ENCODE peak calls at places on chromosomes 3 and 15, in eight cellular contexts. Q, U, E, L, J, W, K and H are unnamed samples.

GRCh38 chr15:35838422-35839150 is 292.6 kb upstream of the DPH6 start:
- DNase-seq in Q (no peak), U (no peak), E (no peak), L (no peak), J (no peak), W (no peak), K (no peak), H (no peak)

GRCh38 chr3:135240426-135240825 is 445.4 kb downstream of the EPHB1 start:
- DNase-seq in Q (peak; percentile 41), U (no peak), E (no peak), L (no peak), J (no peak), W (no peak), K (peak; percentile 57), H (peak; percentile 63)

GRCh38 chr3:196739671-196740475 is at the start of gene PAK2:
- DNase-seq in Q (peak; percentile 94), U (peak; percentile 96), E (peak; percentile 82), L (peak; percentile 77), J (peak; percentile 98), W (peak; percentile 88), K (peak; percentile 93), H (peak; percentile 94)

GRCh38 chr15:86115138-86115801 is 35.6 kb downstream of the AGBL1 start:
- DNase-seq in Q (peak; percentile 1), U (no peak), E (no peak), L (no peak), J (no peak), W (no peak), K (no peak), H (peak; percentile 6)

GRCh38 chr3:110528305-110529121 is 543.1 kb upstream of the NECTIN3 start:
- DNase-seq in Q (no peak), U (no peak), E (no peak), L (no peak), J (no peak), W (no peak), K (no peak), H (no peak)

GRCh38 chr3:110419096-110419495 is 652.5 kb upstream of the NECTIN3 start:
- DNase-seq in Q (no peak), U (no peak), E (no peak), L (no peak), J (no peak), W (no peak), K (peak; percentile 23), H (no peak)

GRCh38 chr3:53240989-53241972 is 14.5 kb downstream of the TKT start:
- DNase-seq in Q (no peak), U (no peak), E (no peak), L (no peak), J (no peak), W (no peak), K (no peak), H (no peak)

GRCh38 chr3:12139111-12139511 is 19.6 kb downstream of the TIMP4 start:
- DNase-seq in Q (no peak), U (no peak), E (no peak), L (no peak), J (peak; percentile 71), W (no peak), K (peak; percentile 43), H (peak; percentile 53)

GRCh38 chr3:177561769-177562360 is 364.6 kb upstream of the TBL1XR1 start:
- DNase-seq in Q (no peak), U (no peak), E (no peak), L (no peak), J (no peak), W (no peak), K (no peak), H (no peak)

GRCh38 chr15:73051811-73052678 is at the start of gene NEO1:
- DNase-seq in Q (peak; percentile 90), U (peak; percentile 90), E (peak; percentile 59), L (peak; percentile 55), J (peak; percentile 96), W (peak; percentile 41), K (peak; percentile 91), H (peak; percentile 97)

GRCh38 chr3:137081711-137082110 is 123.9 kb downstream of the IL20RB start:
- DNase-seq in Q (no peak), U (no peak), E (no peak), L (no peak), J (no peak), W (no peak), K (no peak), H (no peak)

GRCh38 chr3:126304704-126305103 is 52.5 kb downstream of the KLF15 start:
- DNase-seq in Q (no peak), U (no peak), E (no peak), L (no peak), J (peak; percentile 1), W (no peak), K (no peak), H (no peak)

GRCh38 chr3:68809596-68809995 is 122.8 kb downstream of the TAFA4 start:
- DNase-seq in Q (no peak), U (no peak), E (no peak), L (no peak), J (no peak), W (no peak), K (no peak), H (no peak)

GRCh38 chr3:105823149-105823866 is 45.5 kb downstream of the CBLB start:
- DNase-seq in Q (no peak), U (no peak), E (no peak), L (no peak), J (peak; percentile 67), W (peak; percentile 27), K (no peak), H (no peak)

GRCh38 chr3:142180761-142181362 is 31.5 kb upstream of the TFDP2 start:
- DNase-seq in Q (peak; percentile 40), U (no peak), E (no peak), L (no peak), J (peak; percentile 58), W (peak; percentile 5), K (peak; percentile 43), H (peak; percentile 57)

GRCh38 chr15:85840079-85840801 is 45.5 kb upstream of the KLHL25 start:
- DNase-seq in Q (peak; percentile 50), U (peak; percentile 91), E (peak; percentile 67), L (peak; percentile 80), J (peak; percentile 93), W (peak; percentile 72), K (peak; percentile 95), H (peak; percentile 95)

GRCh38 chr3:140717915-140718314 is 40.1 kb downstream of the TRIM42 start:
- DNase-seq in Q (no peak), U (no peak), E (no peak), L (no peak), J (no peak), W (no peak), K (no peak), H (no peak)

GRCh38 chr3:100044369-100044768 is 69.9 kb downstream of the FILIP1L start:
- DNase-seq in Q (peak; percentile 80), U (no peak), E (no peak), L (no peak), J (no peak), W (no peak), K (no peak), H (no peak)

GRCh38 chr3:159418571-159419526 is 569.8 kb upstream of the IL12A start:
- DNase-seq in Q (no peak), U (no peak), E (no peak), L (no peak), J (peak; percentile 50), W (peak; percentile 16), K (no peak), H (no peak)

GRCh38 chr3:109440353-109440752 is 103.0 kb upstream of the DPPA4 start:
- DNase-seq in Q (no peak), U (no peak), E (no peak), L (no peak), J (no peak), W (no peak), K (no peak), H (no peak)

GRCh38 chr3:160395297-160395696 is 3.7 kb downstream of the IFT80 start:
- DNase-seq in Q (no peak), U (no peak), E (no peak), L (no peak), J (peak; percentile 69), W (no peak), K (peak; percentile 11), H (no peak)

GRCh38 chr3:173403376-173403775 is 5.8 kb downstream of the NLGN1 start:
- DNase-seq in Q (peak; percentile 73), U (no peak), E (no peak), L (no peak), J (no peak), W (no peak), K (no peak), H (no peak)

GRCh38 chr15:100256985-100257650 is 84.7 kb downstream of the ADAMTS17 start:
- DNase-seq in Q (no peak), U (no peak), E (no peak), L (no peak), J (no peak), W (no peak), K (no peak), H (no peak)

GRCh38 chr3:35648347-35648746 is 9.0 kb downstream of the ARPP21 start:
- DNase-seq in Q (no peak), U (no peak), E (no peak), L (no peak), J (no peak), W (no peak), K (no peak), H (no peak)

GRCh38 chr15:40454904-40455391 is 14.2 kb downstream of the BAHD1 start:
- DNase-seq in Q (no peak), U (no peak), E (no peak), L (no peak), J (peak; percentile 76), W (peak; percentile 70), K (no peak), H (no peak)

GRCh38 chr3:50260942-50261441 is 8.0 kb upstream of the SEMA3B start:
- DNase-seq in Q (no peak), U (no peak), E (no peak), L (no peak), J (no peak), W (no peak), K (no peak), H (no peak)

GRCh38 chr3:100401674-100402036 is 316 bp downstream of the LNP1 start:
- DNase-seq in Q (no peak), U (peak; percentile 52), E (peak; percentile 28), L (no peak), J (peak; percentile 34), W (no peak), K (no peak), H (no peak)

GRCh38 chr3:182212479-182213076 is 500.9 kb downstream of the SOX2 start:
- DNase-seq in Q (peak; percentile 25), U (no peak), E (no peak), L (no peak), J (no peak), W (peak; percentile 42), K (peak; percentile 45), H (peak; percentile 49)

GRCh38 chr3:175679582-175679981 is 820.4 kb downstream of the NAALADL2 start:
- DNase-seq in Q (no peak), U (no peak), E (no peak), L (no peak), J (no peak), W (no peak), K (no peak), H (no peak)

GRCh38 chr3:46168583-46168982 is 39.5 kb downstream of the CCR1 start:
- DNase-seq in Q (no peak), U (no peak), E (no peak), L (no peak), J (no peak), W (no peak), K (no peak), H (no peak)